ENCODE peak calls at places on chromosomes 7 and 10, in six cellular contexts. E, H, P, D, O and T are unnamed samples.

GRCh38 chr10:4650109-4650508 is 175.9 kb upstream of the AKR1E2 start:
- DNase-seq in E (peak; percentile 66), H (no peak), P (no peak), D (no peak), O (no peak), T (no peak)

GRCh38 chr7:132232394-132232793 is 343.9 kb downstream of the PLXNA4 start:
- DNase-seq in E (no peak), H (no peak), P (no peak), D (no peak), O (no peak), T (no peak)

GRCh38 chr7:77441046-77441445 is 24.9 kb upstream of the GSAP start:
- DNase-seq in E (no peak), H (no peak), P (no peak), D (no peak), O (no peak), T (no peak)

GRCh38 chr7:44533301-44534055 is 7.7 kb downstream of the NPC1L1 start:
- DNase-seq in E (peak; percentile 41), H (no peak), P (no peak), D (no peak), O (no peak), T (no peak)

GRCh38 chr7:157464111-157464970 is 127.5 kb downstream of the DNAJB6 start:
- DNase-seq in E (no peak), H (no peak), P (no peak), D (no peak), O (no peak), T (no peak)

GRCh38 chr7:150382123-150382843 is 3.2 kb downstream of the ZNF775 start:
- DNase-seq in E (no peak), H (no peak), P (no peak), D (no peak), O (peak; percentile 63), T (no peak)

GRCh38 chr10:47121336-47121735 is 178.7 kb upstream of the GDF10 start:
- DNase-seq in E (peak; percentile 38), H (no peak), P (no peak), D (no peak), O (no peak), T (no peak)

GRCh38 chr10:78604721-78605120 is 464.0 kb upstream of the ZMIZ1 start:
- DNase-seq in E (no peak), H (no peak), P (no peak), D (no peak), O (no peak), T (no peak)

GRCh38 chr10:119634219-119634544 is 17.0 kb upstream of the BAG3 start:
- DNase-seq in E (no peak), H (no peak), P (no peak), D (no peak), O (no peak), T (no peak)

GRCh38 chr10:86798636-86799035 is 42.2 kb downstream of the BMPR1A start:
- DNase-seq in E (peak; percentile 51), H (no peak), P (no peak), D (no peak), O (no peak), T (no peak)

GRCh38 chr10:93820434-93820833 is 62.7 kb downstream of the LGI1 start:
- DNase-seq in E (no peak), H (peak; percentile 12), P (no peak), D (no peak), O (no peak), T (no peak)

GRCh38 chr10:77505431-77506334 is 131.9 kb downstream of the KCNMA1 start:
- DNase-seq in E (peak; percentile 91), H (peak; percentile 91), P (no peak), D (no peak), O (no peak), T (no peak)

GRCh38 chr10:125933693-125934092 is 37.3 kb downstream of the FANK1 start:
- DNase-seq in E (no peak), H (no peak), P (no peak), D (no peak), O (no peak), T (no peak)

GRCh38 chr10:125940515-125940914 is 44.2 kb downstream of the FANK1 start:
- DNase-seq in E (no peak), H (no peak), P (no peak), D (no peak), O (no peak), T (no peak)

GRCh38 chr10:125936331-125936730 is 40.0 kb downstream of the FANK1 start:
- DNase-seq in E (no peak), H (no peak), P (no peak), D (no peak), O (no peak), T (no peak)
- TF ChIP-seq CTCF in E (no peak), H (no peak), P (no peak), D (no peak), O (no peak), T (no peak)

DNA sequence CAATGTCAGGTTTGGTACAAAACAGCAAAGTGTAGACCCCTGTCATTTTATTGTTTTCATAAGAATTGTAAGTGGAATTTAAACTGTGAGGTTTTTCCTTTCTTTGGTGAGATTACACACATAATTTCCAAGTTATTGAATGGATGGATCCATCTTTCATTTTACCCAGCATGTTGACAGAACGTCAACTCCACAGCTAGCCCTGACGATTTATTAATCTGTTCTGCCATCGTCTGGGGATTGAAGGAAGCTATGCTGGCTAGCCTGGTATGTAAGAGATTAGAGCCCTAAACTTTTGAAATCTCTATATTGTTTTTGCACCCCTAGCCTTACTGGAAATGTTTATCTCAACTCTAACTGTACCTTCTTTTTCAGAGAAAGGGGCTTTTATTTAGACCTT is 8.6 kb downstream of the WNT16 start:
- DNase-seq in E (no peak), H (no peak), P (no peak), D (no peak), O (no peak), T (peak; percentile 16)
- TF ChIP-seq CTCF in E (peak; percentile 46), H (no peak), P (no peak), D (peak; percentile 12), O (peak; percentile 21), T (no peak)

GRCh38 chr7:1144269-1144771 is 15.7 kb downstream of the ZFAND2A start:
- DNase-seq in E (no peak), H (peak; percentile 39), P (no peak), D (peak; percentile 50), O (no peak), T (no peak)
- TF ChIP-seq CTCF in E (peak; percentile 16), H (peak; percentile 48), P (peak; percentile 26), D (peak; percentile 59), O (peak; percentile 18), T (no peak)

GRCh38 chr10:15231403-15231802 is 62.9 kb upstream of the NMT2 start:
- DNase-seq in E (no peak), H (no peak), P (no peak), D (no peak), O (no peak), T (peak; percentile 22)
- TF ChIP-seq CTCF in E (no peak), H (no peak), P (no peak), D (no peak), O (no peak), T (no peak)

DNA sequence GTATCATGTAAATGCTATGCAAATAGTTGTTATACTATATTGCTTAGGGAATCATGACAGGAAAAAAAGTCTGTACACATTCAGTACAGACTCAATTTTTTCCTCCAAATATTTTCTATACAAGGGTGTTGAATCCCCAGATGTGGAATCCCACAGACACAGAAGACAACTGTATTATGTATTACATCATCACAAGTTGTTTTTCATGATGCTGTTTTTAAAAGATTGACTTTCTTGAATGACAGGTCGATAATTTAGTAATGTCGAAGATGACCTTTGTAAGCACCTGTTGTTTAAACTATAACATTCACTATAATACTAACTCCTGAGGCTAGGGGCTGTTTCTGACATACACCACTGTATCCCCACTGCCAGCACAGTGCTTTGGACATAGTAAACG is 143.5 kb downstream of the MLLT10 start:
- DNase-seq in E (no peak), H (no peak), P (no peak), D (no peak), O (no peak), T (no peak)
- TF ChIP-seq CTCF in E (no peak), H (no peak), P (no peak), D (no peak), O (no peak), T (no peak)

GRCh38 chr7:3120513-3120912 is 76.8 kb upstream of the CARD11 start:
- DNase-seq in E (no peak), H (no peak), P (no peak), D (no peak), O (no peak), T (no peak)
- TF ChIP-seq CTCF in E (no peak), H (no peak), P (no peak), D (no peak), O (no peak), T (no peak)

GRCh38 chr7:73832806-73833205 is 2.0 kb downstream of the CLDN4 start:
- DNase-seq in E (no peak), H (no peak), P (no peak), D (no peak), O (peak; percentile 40), T (no peak)
- TF ChIP-seq CTCF in E (no peak), H (no peak), P (no peak), D (no peak), O (no peak), T (no peak)

GRCh38 chr10:33279276-33279675 is 55.2 kb downstream of the NRP1 start:
- DNase-seq in E (peak; percentile 33), H (no peak), P (no peak), D (no peak), O (no peak), T (no peak)

GRCh38 chr10:33273295-33274002 is 61.0 kb downstream of the NRP1 start:
- DNase-seq in E (peak; percentile 96), H (peak; percentile 95), P (no peak), D (peak; percentile 88), O (peak; percentile 78), T (peak; percentile 84)

GRCh38 chr10:33277135-33277536 is 57.3 kb downstream of the NRP1 start:
- DNase-seq in E (peak; percentile 47), H (no peak), P (no peak), D (peak; percentile 78), O (no peak), T (peak; percentile 28)

GRCh38 chr10:33274096-33274785 is 60.2 kb downstream of the NRP1 start:
- DNase-seq in E (no peak), H (no peak), P (no peak), D (no peak), O (no peak), T (no peak)

DNA sequence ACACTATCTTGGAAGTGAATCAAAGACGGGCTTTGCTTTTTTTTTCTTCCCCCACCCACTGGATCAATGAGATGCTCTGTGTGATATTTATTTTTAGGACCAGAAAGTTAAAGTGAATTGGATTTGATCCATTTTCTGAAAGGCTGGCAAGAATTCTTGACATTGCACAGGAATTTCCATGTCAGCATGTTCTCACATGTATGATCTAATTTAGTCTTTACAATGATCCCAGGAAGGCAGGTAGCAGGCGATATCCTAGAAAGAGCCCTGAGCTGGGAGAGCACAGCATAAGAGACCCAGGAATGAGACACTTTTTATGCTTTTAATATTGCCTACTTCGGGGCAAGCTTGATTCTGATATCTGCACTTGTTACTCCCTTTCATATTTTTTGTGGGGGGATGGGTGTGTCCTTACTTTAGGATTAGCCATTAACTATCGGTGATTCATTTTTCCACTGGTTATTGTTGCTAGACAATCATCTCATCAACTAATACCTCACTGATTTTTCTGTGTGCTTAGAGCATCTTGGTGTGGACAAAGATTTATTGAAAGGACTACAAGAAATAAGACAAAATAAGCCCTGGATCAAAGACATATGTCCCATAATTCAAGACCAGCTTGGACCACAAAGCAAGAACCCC is 58.1 kb downstream of the NRP1 start:
- DNase-seq in E (no peak), H (peak; percentile 35), P (no peak), D (no peak), O (no peak), T (peak; percentile 7)
- TF ChIP-seq CTCF in E (no peak), H (no peak), P (no peak), D (no peak), O (no peak), T (no peak)